ENCODE peak calls at places on chromosomes 7 and 10, in five cellular contexts. One of them, this sample, is unnamed.

GRCh38 chr7:93558705-93559614 is 15.6 kb downstream of the CALCR start:
- DNase-seq in mucosa of descending colon: no peak
- DNase-seq in pancreas: no peak
- DNase-seq in Peyer's patch: no peak
- DNase-seq in HFF-Myc: no peak
- DNase-seq in this sample: no peak

GRCh38 chr7:101426303-101427011 is 63.8 kb downstream of the COL26A1 start:
- DNase-seq in mucosa of descending colon: no peak
- DNase-seq in pancreas: no peak
- DNase-seq in Peyer's patch: no peak
- DNase-seq in HFF-Myc: no peak
- DNase-seq in this sample: no peak

GRCh38 chr7:19585761-19586160 is 123.1 kb downstream of the POLR1F start:
- DNase-seq in mucosa of descending colon: no peak
- DNase-seq in pancreas: no peak
- DNase-seq in Peyer's patch: no peak
- DNase-seq in HFF-Myc: no peak
- DNase-seq in this sample: no peak

GRCh38 chr10:54470324-54470631 is 330.8 kb downstream of the PCDH15 start:
- DNase-seq in mucosa of descending colon: no peak
- DNase-seq in pancreas: no peak
- DNase-seq in Peyer's patch: no peak
- DNase-seq in HFF-Myc: no peak
- DNase-seq in this sample: no peak

GRCh38 chr7:95102662-95103061 is 195.3 kb downstream of the PPP1R9A start:
- DNase-seq in mucosa of descending colon: no peak
- DNase-seq in pancreas: no peak
- DNase-seq in Peyer's patch: no peak
- DNase-seq in HFF-Myc: no peak
- DNase-seq in this sample: no peak

GRCh38 chr7:81638216-81638615 is 131.6 kb downstream of the HGF start:
- DNase-seq in mucosa of descending colon: no peak
- DNase-seq in pancreas: no peak
- DNase-seq in Peyer's patch: no peak
- DNase-seq in HFF-Myc: no peak
- DNase-seq in this sample: no peak

GRCh38 chr10:113139695-113140094 is 189.6 kb downstream of the TCF7L2 start:
- DNase-seq in mucosa of descending colon: no peak
- DNase-seq in pancreas: no peak
- DNase-seq in Peyer's patch: no peak
- DNase-seq in HFF-Myc: no peak
- DNase-seq in this sample: no peak

GRCh38 chr10:54124209-54124890 is 676.7 kb downstream of the PCDH15 start:
- DNase-seq in mucosa of descending colon: no peak
- DNase-seq in pancreas: no peak
- DNase-seq in Peyer's patch: no peak
- DNase-seq in HFF-Myc: no peak
- DNase-seq in this sample: no peak

GRCh38 chr7:74043523-74043951 is 15.6 kb downstream of the ELN start:
- DNase-seq in mucosa of descending colon: no peak
- DNase-seq in pancreas: no peak
- DNase-seq in Peyer's patch: no peak
- DNase-seq in HFF-Myc: peak; percentile 76
- DNase-seq in this sample: no peak

GRCh38 chr7:139830779-139831498 is 1.9 kb downstream of the TBXAS1 start:
- DNase-seq in mucosa of descending colon: no peak
- DNase-seq in pancreas: no peak
- DNase-seq in Peyer's patch: no peak
- DNase-seq in HFF-Myc: no peak
- DNase-seq in this sample: no peak

GRCh38 chr10:24419067-24419466 is 210.1 kb downstream of the KIAA1217 start:
- DNase-seq in mucosa of descending colon: no peak
- DNase-seq in pancreas: no peak
- DNase-seq in Peyer's patch: no peak
- DNase-seq in HFF-Myc: peak; percentile 50
- DNase-seq in this sample: no peak

DNA sequence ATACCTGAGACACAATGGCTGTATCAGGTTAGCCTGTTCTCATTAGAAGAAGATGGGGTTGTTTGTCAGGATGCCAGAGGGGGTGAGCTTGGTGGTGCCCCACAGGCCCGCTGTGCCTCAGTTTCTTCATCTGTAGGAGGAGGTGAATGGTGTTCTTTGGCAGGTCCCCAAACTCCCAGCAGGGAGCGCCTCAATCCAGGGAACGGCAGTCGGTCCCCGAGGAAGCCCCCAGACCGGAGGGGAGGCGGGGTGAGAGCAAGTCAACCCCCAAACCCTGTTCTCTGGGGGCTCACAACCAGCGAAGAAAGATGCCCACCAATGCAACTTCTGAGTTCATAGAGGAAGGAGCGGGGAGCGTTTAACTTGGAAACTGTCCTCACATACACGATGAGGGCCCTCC is 16.0 kb downstream of the C10orf105 start:
- DNase-seq in mucosa of descending colon: no peak
- DNase-seq in pancreas: no peak
- DNase-seq in Peyer's patch: no peak
- DNase-seq in HFF-Myc: no peak
- DNase-seq in this sample: no peak
- TF ChIP-seq CTCF in mucosa of descending colon: no peak
- TF ChIP-seq CTCF in pancreas: no peak
- TF ChIP-seq CTCF in Peyer's patch: no peak
- TF ChIP-seq CTCF in HFF-Myc: no peak
- TF ChIP-seq CTCF in this sample: no peak

GRCh38 chr7:132899833-132900232 is 182.1 kb downstream of the CHCHD3 start:
- DNase-seq in mucosa of descending colon: no peak
- DNase-seq in pancreas: no peak
- DNase-seq in Peyer's patch: no peak
- DNase-seq in HFF-Myc: no peak
- DNase-seq in this sample: no peak
- TF ChIP-seq CTCF in mucosa of descending colon: no peak
- TF ChIP-seq CTCF in pancreas: no peak
- TF ChIP-seq CTCF in Peyer's patch: peak; percentile 10
- TF ChIP-seq CTCF in HFF-Myc: no peak
- TF ChIP-seq CTCF in this sample: no peak

GRCh38 chr10:123555616-123556015 is 110.5 kb upstream of the GPR26 start:
- DNase-seq in mucosa of descending colon: no peak
- DNase-seq in pancreas: no peak
- DNase-seq in Peyer's patch: no peak
- DNase-seq in HFF-Myc: no peak
- DNase-seq in this sample: no peak
- TF ChIP-seq CTCF in mucosa of descending colon: no peak
- TF ChIP-seq CTCF in pancreas: no peak
- TF ChIP-seq CTCF in Peyer's patch: no peak
- TF ChIP-seq CTCF in HFF-Myc: no peak
- TF ChIP-seq CTCF in this sample: no peak

GRCh38 chr7:50212666-50213621 is 91.6 kb upstream of the IKZF1 start:
- DNase-seq in mucosa of descending colon: no peak
- DNase-seq in pancreas: no peak
- DNase-seq in Peyer's patch: no peak
- DNase-seq in HFF-Myc: no peak
- DNase-seq in this sample: no peak
- TF ChIP-seq CTCF in mucosa of descending colon: no peak
- TF ChIP-seq CTCF in pancreas: no peak
- TF ChIP-seq CTCF in Peyer's patch: no peak
- TF ChIP-seq CTCF in HFF-Myc: no peak
- TF ChIP-seq CTCF in this sample: no peak

DNA sequence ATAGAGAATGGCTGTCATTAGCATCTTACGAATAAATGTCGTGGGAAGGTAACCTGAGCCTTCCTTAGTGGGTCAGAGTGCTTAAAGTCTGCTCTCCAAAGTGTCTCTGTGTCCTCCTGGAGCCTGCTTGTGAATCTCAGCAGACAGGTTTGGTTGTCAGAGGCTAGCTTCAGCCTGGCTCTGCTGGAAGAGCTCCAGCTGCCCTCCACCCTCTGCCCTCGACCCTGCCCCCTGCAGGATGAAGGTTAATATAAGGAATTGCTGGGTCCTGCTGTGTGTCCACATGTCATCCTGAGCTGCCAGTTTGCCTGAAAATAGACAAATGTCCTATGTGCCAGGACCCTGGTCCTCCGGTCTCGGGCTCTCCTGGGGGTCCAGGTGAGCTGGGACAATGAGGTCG is 33.5 kb downstream of the FAM241B start:
- DNase-seq in mucosa of descending colon: no peak
- DNase-seq in pancreas: no peak
- DNase-seq in Peyer's patch: no peak
- DNase-seq in HFF-Myc: no peak
- DNase-seq in this sample: peak; percentile 67
- TF ChIP-seq CTCF in mucosa of descending colon: no peak
- TF ChIP-seq CTCF in pancreas: no peak
- TF ChIP-seq CTCF in Peyer's patch: no peak
- TF ChIP-seq CTCF in HFF-Myc: no peak
- TF ChIP-seq CTCF in this sample: peak; percentile 36